ENCODE peak calls at places on chromosomes 3 and 15, in seven cellular contexts. B is neuronal stem cell, E is mesenchymal stem cell, Z is mesendoderm, D is IMR-90, X is H1, F is trophoblast cell. L is an unnamed sample.

GRCh38 chr3:54087581-54088410 is 34.6 kb upstream of the CACNA2D3 start:
- DNase-seq in B (no peak), E (no peak), Z (peak), D (no peak), X (peak), F (no peak), L (peak)

GRCh38 chr15:80151148-80151547 is 1.7 kb upstream of the FAH start:
- DNase-seq in B (no peak), E (no peak), Z (no peak), D (no peak), X (no peak), F (no peak), L (no peak)

GRCh38 chr15:68307131-68307928 is 29.8 kb downstream of the FEM1B start:
- DNase-seq in B (no peak), E (no peak), Z (no peak), D (no peak), X (peak), F (no peak), L (peak)

GRCh38 chr3:116739678-116740077 is 30.1 kb downstream of the TUSC7 start:
- DNase-seq in B (no peak), E (no peak), Z (no peak), D (no peak), X (no peak), F (no peak), L (no peak)

GRCh38 chr3:127366383-127366782 is 78.5 kb upstream of the PRR20G start:
- DNase-seq in B (no peak), E (no peak), Z (peak), D (no peak), X (no peak), F (no peak), L (peak)

GRCh38 chr3:108391917-108392585 is 95.7 kb downstream of the HHLA2 start:
- DNase-seq in B (no peak), E (no peak), Z (no peak), D (peak), X (no peak), F (no peak), L (no peak)

GRCh38 chr3:126267169-126267975 is 87.0 kb upstream of the ALDH1L1 start:
- DNase-seq in B (peak), E (peak), Z (peak), D (peak), X (peak), F (peak), L (peak)

GRCh38 chr15:80570553-80570952 is 124.6 kb upstream of the ABHD17C start:
- DNase-seq in B (no peak), E (no peak), Z (no peak), D (no peak), X (no peak), F (no peak), L (peak)

GRCh38 chr15:66603301-66604179 is 37.7 kb upstream of the LCTL start:
- DNase-seq in B (peak), E (peak), Z (peak), D (peak), X (peak), F (peak), L (peak)

GRCh38 chr3:107206141-107206540 is 171.1 kb upstream of the CCDC54 start:
- DNase-seq in B (peak), E (peak), Z (peak), D (peak), X (no peak), F (peak), L (no peak)

GRCh38 chr3:16086690-16087089 is 87.8 kb upstream of the GALNT15 start:
- DNase-seq in B (no peak), E (peak), Z (peak), D (no peak), X (no peak), F (no peak), L (peak)

GRCh38 chr15:52642386-52643361 is 36.5 kb downstream of the ATOSA start:
- DNase-seq in B (no peak), E (peak), Z (no peak), D (peak), X (no peak), F (no peak), L (no peak)

GRCh38 chr15:56640549-56640948 is 92.8 kb downstream of the ZNF280D start:
- DNase-seq in B (no peak), E (no peak), Z (no peak), D (peak), X (no peak), F (peak), L (no peak)

GRCh38 chr3:66912306-66912705 is 85.8 kb upstream of the KBTBD8 start:
- DNase-seq in B (no peak), E (no peak), Z (no peak), D (no peak), X (no peak), F (no peak), L (no peak)

GRCh38 chr3:48614044-48614443 is 4.6 kb upstream of the UQCRC1 start:
- DNase-seq in B (no peak), E (peak), Z (no peak), D (peak), X (no peak), F (no peak), L (no peak)

GRCh38 chr3:101940521-101940992 is 91.2 kb downstream of the NFKBIZ start:
- DNase-seq in B (peak), E (peak), Z (peak), D (peak), X (no peak), F (no peak), L (peak)

GRCh38 chr15:68421798-68422402 is 10.1 kb downstream of the ITGA11 start:
- DNase-seq in B (no peak), E (peak), Z (no peak), D (peak), X (no peak), F (no peak), L (peak)

GRCh38 chr15:39202641-39203040 is 378.2 kb upstream of the THBS1 start:
- DNase-seq in B (no peak), E (no peak), Z (no peak), D (no peak), X (no peak), F (no peak), L (no peak)

GRCh38 chr15:39195988-39196486 is 384.8 kb upstream of the THBS1 start:
- DNase-seq in B (no peak), E (peak), Z (no peak), D (peak), X (no peak), F (peak), L (no peak)

GRCh38 chr15:39200586-39200985 is 380.3 kb upstream of the THBS1 start:
- DNase-seq in B (no peak), E (no peak), Z (peak), D (no peak), X (no peak), F (no peak), L (no peak)

GRCh38 chr15:39198044-39198625 is 382.7 kb upstream of the THBS1 start:
- DNase-seq in B (no peak), E (no peak), Z (no peak), D (no peak), X (no peak), F (no peak), L (no peak)

DNA sequence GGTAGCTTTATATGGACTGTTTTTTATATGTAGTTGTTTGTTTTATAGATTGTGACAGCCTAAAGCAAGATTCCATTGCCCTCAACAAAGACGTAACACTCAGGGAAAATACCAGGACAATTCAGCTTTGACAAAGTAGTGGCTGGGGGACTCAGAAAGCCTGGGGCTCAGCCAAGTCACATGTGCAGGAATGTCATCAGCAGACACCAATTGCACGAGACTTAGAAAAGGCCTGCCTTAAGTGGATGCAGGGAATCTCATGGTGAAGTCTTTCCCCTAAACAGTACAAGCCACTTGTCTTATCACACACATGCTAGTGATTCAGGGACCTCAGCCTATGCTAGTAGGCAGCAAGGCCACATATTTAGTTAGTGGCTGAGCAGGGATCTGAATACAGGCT is 381.8 kb upstream of the THBS1 start:
- DNase-seq in B (no peak), E (peak), Z (peak), D (peak), X (no peak), F (peak), L (no peak)
- H3K23ac ChIP-seq in B (no peak), E (no peak), Z (no peak), D (peak), X (no peak), F (no peak), L (no peak)

DNA sequence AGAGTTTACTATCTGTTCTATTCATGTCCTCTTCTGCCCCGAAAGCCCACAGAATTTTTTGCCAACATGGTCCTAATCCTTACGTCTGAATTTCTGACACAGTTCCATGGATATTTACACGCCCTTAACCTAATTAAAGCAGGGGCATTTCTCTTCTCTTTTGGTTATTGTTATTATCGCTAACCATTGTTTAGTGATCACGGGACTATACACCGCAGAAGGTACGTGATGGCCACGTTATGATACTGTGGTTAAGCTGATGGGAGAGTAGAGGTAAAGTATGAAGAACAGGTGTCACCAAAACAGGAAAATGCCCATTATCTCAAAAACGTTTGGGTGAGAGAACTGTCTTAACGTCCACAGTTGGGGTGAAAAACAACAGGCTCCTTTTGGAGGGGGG is 26.4 kb downstream of the CCR4 start:
- DNase-seq in B (no peak), E (no peak), Z (no peak), D (no peak), X (no peak), F (no peak), L (no peak)
- H3K23ac ChIP-seq in B (no peak), E (no peak), Z (no peak), D (no peak), X (no peak), F (no peak), L (no peak)

GRCh38 chr3:294581-294980 is 98.0 kb downstream of the CHL1 start:
- DNase-seq in B (no peak), E (no peak), Z (no peak), D (no peak), X (no peak), F (no peak), L (no peak)
- H3K23ac ChIP-seq in B (no peak), E (no peak), Z (no peak), D (no peak), X (no peak), F (no peak), L (no peak)

DNA sequence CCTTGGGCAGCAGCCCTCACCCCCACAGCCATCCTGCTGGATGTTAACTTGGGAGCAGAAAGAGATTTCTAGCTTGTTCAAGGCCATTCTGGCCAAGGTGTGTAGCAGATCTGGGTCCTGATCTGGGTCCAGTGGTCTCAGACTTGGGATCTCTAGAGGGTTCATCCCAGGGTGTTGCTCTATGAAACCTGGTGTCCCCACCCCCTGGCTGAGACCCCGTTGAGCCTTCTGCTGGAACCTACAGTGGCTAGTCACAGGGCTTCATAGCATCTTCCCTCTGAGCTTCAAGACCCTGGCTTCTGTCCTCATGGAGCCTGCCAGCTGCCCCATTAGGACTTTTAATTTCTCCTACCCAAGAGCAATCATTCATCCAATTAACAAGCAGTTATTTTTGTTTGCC is 64.3 kb downstream of the EPHB1 start:
- DNase-seq in B (no peak), E (no peak), Z (no peak), D (no peak), X (no peak), F (no peak), L (no peak)
- H3K23ac ChIP-seq in B (no peak), E (no peak), Z (no peak), D (no peak), X (no peak), F (no peak), L (no peak)

GRCh38 chr3:132787616-132788015 is 65.4 kb upstream of the NPHP3 start:
- DNase-seq in B (no peak), E (peak), Z (no peak), D (no peak), X (no peak), F (no peak), L (no peak)
- H3K23ac ChIP-seq in B (no peak), E (no peak), Z (no peak), D (no peak), X (no peak), F (no peak), L (no peak)

GRCh38 chr15:59394166-59394661 is 21.5 kb upstream of the MYO1E start:
- DNase-seq in B (no peak), E (no peak), Z (no peak), D (no peak), X (no peak), F (peak), L (no peak)
- H3K23ac ChIP-seq in B (no peak), E (no peak), Z (no peak), D (no peak), X (no peak), F (no peak), L (no peak)

GRCh38 chr3:179895367-179895766 is 141.4 kb downstream of the PEX5L start:
- DNase-seq in B (no peak), E (no peak), Z (no peak), D (no peak), X (no peak), F (no peak), L (no peak)
- H3K23ac ChIP-seq in B (no peak), E (no peak), Z (no peak), D (no peak), X (no peak), F (no peak), L (no peak)

GRCh38 chr3:112415390-112415789 is 82.4 kb downstream of the CD200 start:
- DNase-seq in B (no peak), E (no peak), Z (no peak), D (no peak), X (no peak), F (no peak), L (no peak)
- H3K23ac ChIP-seq in B (no peak), E (no peak), Z (no peak), D (no peak), X (no peak), F (no peak), L (no peak)

GRCh38 chr15:47737424-47737823 is 20.1 kb downstream of the SEMA6D start:
- DNase-seq in B (no peak), E (peak), Z (no peak), D (peak), X (no peak), F (no peak), L (no peak)
- H3K23ac ChIP-seq in B (no peak), E (no peak), Z (no peak), D (no peak), X (no peak), F (no peak), L (no peak)

GRCh38 chr3:55570361-55570760 is 83.3 kb upstream of the WNT5A start:
- DNase-seq in B (no peak), E (peak), Z (peak), D (no peak), X (no peak), F (no peak), L (no peak)
- H3K23ac ChIP-seq in B (no peak), E (no peak), Z (no peak), D (no peak), X (no peak), F (no peak), L (no peak)